ENCODE peak calls at places on chromosomes 11 and 22, in nine cellular contexts. Q, H, C, J, Y, X, G, B and P are unnamed samples.

GRCh38 chr22:23068096-23068831 is 2.1 kb upstream of the GNAZ start:
- DNase-seq in H (no peak), G (no peak), X (no peak), C (no peak), Y (no peak), B (no peak), J (no peak), Q (no peak), P (peak; percentile 17)

GRCh38 chr11:27864046-27865025 is 164.1 kb upstream of the BDNF start:
- DNase-seq in B (no peak), X (no peak), C (no peak), G (no peak), Q (no peak), H (no peak), J (no peak), Y (no peak), P (no peak)

GRCh38 chr11:61120099-61120864 is 18.0 kb downstream of the CD5 start:
- DNase-seq in G (no peak), B (no peak), Q (no peak), Y (no peak), J (no peak), X (no peak), H (no peak), C (no peak), P (no peak)

GRCh38 chr11:94925422-94926270 is 47.7 kb downstream of the CWC15 start:
- DNase-seq in C (no peak), H (no peak), Q (peak; percentile 7), J (peak; percentile 29), X (no peak), G (no peak), Y (no peak), B (no peak), P (no peak)

GRCh38 chr11:86811637-86812321 is 11.4 kb downstream of the PRSS23 start:
- DNase-seq in C (no peak), G (no peak), Q (no peak), J (peak; percentile 34), H (no peak), X (no peak), B (no peak), Y (no peak), P (no peak)

GRCh38 chr11:35235944-35236666 is 97.1 kb downstream of the CD44 start:
- DNase-seq in J (no peak), Y (no peak), B (peak; percentile 58), G (no peak), H (no peak), C (peak; percentile 88), X (no peak), Q (peak; percentile 62), P (no peak)

GRCh38 chr22:32676196-32676595 is 125.3 kb upstream of the TIMP3 start:
- DNase-seq in X (no peak), C (no peak), H (no peak), B (no peak), Q (no peak), J (no peak), Y (no peak), G (no peak), P (no peak)

GRCh38 chr11:25587496-25587895 is 744.4 kb upstream of the ANO3 start:
- DNase-seq in H (no peak), B (no peak), Q (no peak), J (no peak), C (no peak), G (no peak), Y (no peak), X (no peak), P (no peak)

GRCh38 chr11:131906963-131907362 is 536.5 kb downstream of the NTM start:
- DNase-seq in J (no peak), C (no peak), Y (no peak), H (no peak), G (no peak), X (no peak), Q (no peak), B (no peak), P (no peak)

GRCh38 chr22:33652596-33652995 is 267.7 kb downstream of the LARGE1 start:
- DNase-seq in H (no peak), Y (no peak), G (no peak), Q (no peak), B (no peak), C (no peak), X (no peak), J (no peak), P (no peak)

GRCh38 chr11:10653242-10653641 is 40.3 kb downstream of the IRAG1 start:
- DNase-seq in G (no peak), X (no peak), B (no peak), H (no peak), J (no peak), Q (no peak), Y (no peak), C (no peak), P (no peak)

GRCh38 chr11:64752106-64752970 is 7.4 kb downstream of the PYGM start:
- DNase-seq in H (no peak), J (no peak), Y (no peak), X (no peak), G (no peak), C (no peak), B (no peak), Q (no peak), P (no peak)

GRCh38 chr22:31093090-31093850 is 12.2 kb downstream of the SMTN start:
- DNase-seq in J (no peak), Q (no peak), X (peak; percentile 68), H (no peak), Y (peak; percentile 79), B (no peak), C (no peak), G (no peak), P (peak; percentile 95)

GRCh38 chr22:44793106-44793505 is 40.7 kb downstream of the ARHGAP8 start:
- DNase-seq in H (no peak), C (no peak), G (no peak), B (no peak), J (no peak), X (no peak), Y (no peak), Q (no peak), P (no peak)

GRCh38 chr11:7905961-7906429 is 25.1 kb downstream of the OR10A6 start:
- DNase-seq in B (no peak), C (no peak), X (no peak), Y (no peak), J (no peak), G (no peak), H (no peak), Q (no peak), P (no peak)

GRCh38 chr22:27783436-27784098 is 18.0 kb downstream of the MN1 start:
- DNase-seq in Y (no peak), Q (no peak), H (no peak), B (no peak), G (no peak), J (no peak), C (no peak), X (no peak), P (peak; percentile 81)

GRCh38 chr11:7573558-7574296 is 59.9 kb downstream of the PPFIBP2 start:
- DNase-seq in B (no peak), X (no peak), Y (no peak), J (no peak), Q (no peak), H (no peak), C (no peak), G (no peak), P (no peak)

GRCh38 chr11:12674571-12674935 is 332 bp downstream of the TEAD1 start:
- DNase-seq in C (no peak), X (no peak), G (no peak), B (no peak), H (no peak), Y (no peak), J (no peak), Q (no peak), P (no peak)

GRCh38 chr11:116605543-116605942 is 167.2 kb downstream of the BUD13 start:
- DNase-seq in Q (no peak), B (no peak), Y (no peak), G (no peak), X (no peak), C (no peak), H (no peak), J (peak; percentile 73), P (no peak)

GRCh38 chr11:32005786-32006406 is 85.0 kb upstream of the RCN1 start:
- DNase-seq in J (no peak), Y (no peak), H (no peak), G (no peak), Q (no peak), B (no peak), X (no peak), C (no peak), P (no peak)

GRCh38 chr22:46047226-46047625 is 70.3 kb upstream of the WNT7B start:
- DNase-seq in B (no peak), X (no peak), H (no peak), Q (no peak), J (no peak), Y (no peak), G (no peak), C (no peak), P (peak; percentile 51)

GRCh38 chr11:11577932-11578331 is 43.9 kb downstream of the GALNT18 start:
- DNase-seq in H (no peak), C (no peak), X (no peak), G (no peak), B (no peak), Y (no peak), J (no peak), Q (no peak), P (no peak)

GRCh38 chr22:39149915-39150847 is 2.3 kb downstream of the CBX7 start:
- DNase-seq in G (no peak), Q (no peak), J (no peak), H (no peak), C (no peak), X (no peak), B (no peak), Y (no peak), P (no peak)

GRCh38 chr11:118275184-118275583 is 11.1 kb upstream of the MPZL2 start:
- DNase-seq in J (peak; percentile 96), C (no peak), Y (no peak), G (peak; percentile 89), H (no peak), Q (no peak), X (no peak), B (no peak), P (no peak)

GRCh38 chr11:100863080-100863581 is 176.0 kb downstream of the ARHGAP42 start:
- DNase-seq in H (no peak), J (peak; percentile 7), B (no peak), C (no peak), Y (no peak), X (no peak), G (no peak), Q (no peak), P (no peak)